ENCODE peak calls at places on chromosomes 3 and 15, in five cellular contexts. Z is activated naive CD4-positive, alpha-beta T cell; F is effector memory CD4-positive, alpha-beta T cell; J is body of pancreas; W is NCI-H69. I is an unnamed sample.

GRCh38 chr15:94910166-94910565 is 678.8 kb downstream of the MCTP2 start:
- DNase-seq in Z (no peak), F (no peak), J (no peak), W (no peak), I (no peak)

GRCh38 chr3:101070260-101071121 is 77.3 kb upstream of the ABI3BP start:
- DNase-seq in Z (peak; percentile 18), F (no peak), J (peak; percentile 74), W (peak; percentile 35), I (peak; percentile 15)

GRCh38 chr15:39099524-39099923 is 481.4 kb upstream of the THBS1 start:
- DNase-seq in Z (no peak), F (no peak), J (no peak), W (no peak), I (no peak)

GRCh38 chr3:36774072-36774471 is 9.7 kb upstream of the DCLK3 start:
- DNase-seq in Z (no peak), F (no peak), J (no peak), W (no peak), I (no peak)

GRCh38 chr3:136713961-136714514 is 38.1 kb downstream of the STAG1 start:
- DNase-seq in Z (no peak), F (no peak), J (no peak), W (no peak), I (no peak)

GRCh38 chr3:192929755-192930491 is 12.3 kb upstream of the MB21D2 start:
- DNase-seq in Z (no peak), F (no peak), J (no peak), W (no peak), I (no peak)

GRCh38 chr15:35206060-35206675 is 121.1 kb upstream of the NANOGP8 start:
- DNase-seq in Z (no peak), F (no peak), J (no peak), W (no peak), I (no peak)

GRCh38 chr15:100078511-100079220 is 263.1 kb downstream of the ADAMTS17 start:
- DNase-seq in Z (no peak), F (no peak), J (no peak), W (no peak), I (no peak)

GRCh38 chr3:170718848-170719247 is 133.0 kb upstream of the SLC7A14 start:
- DNase-seq in Z (no peak), F (no peak), J (no peak), W (no peak), I (no peak)

GRCh38 chr3:149277338-149277813 is 55.7 kb upstream of the CP start:
- DNase-seq in Z (no peak), F (no peak), J (no peak), W (peak; percentile 33), I (peak; percentile 27)

GRCh38 chr3:57382933-57383332 is 90.4 kb upstream of the ASB14 start:
- DNase-seq in Z (no peak), F (no peak), J (no peak), W (no peak), I (no peak)

GRCh38 chr3:184154909-184155643 is at the start of gene DVL3:
- DNase-seq in Z (no peak), F (peak; percentile 27), J (peak; percentile 73), W (peak; percentile 88), I (peak; percentile 94)

GRCh38 chr3:140910860-140911259 is 30.8 kb upstream of the SLC25A36 start:
- DNase-seq in Z (no peak), F (no peak), J (no peak), W (peak; percentile 62), I (no peak)

GRCh38 chr3:182937293-182938051 is 42.9 kb downstream of the DCUN1D1 start:
- DNase-seq in Z (no peak), F (no peak), J (no peak), W (no peak), I (no peak)

GRCh38 chr3:43659250-43659880 is 31.4 kb upstream of the ABHD5 start:
- DNase-seq in Z (no peak), F (no peak), J (no peak), W (no peak), I (no peak)

GRCh38 chr3:123096701-123097100 is 29.9 kb downstream of the PDIA5 start:
- DNase-seq in Z (no peak), F (no peak), J (peak; percentile 63), W (no peak), I (no peak)

GRCh38 chr3:175002732-175003143 is 143.6 kb downstream of the NAALADL2 start:
- DNase-seq in Z (no peak), F (no peak), J (no peak), W (no peak), I (no peak)

GRCh38 chr3:46285931-46286330 is 43.7 kb downstream of the CCR3 start:
- DNase-seq in Z (no peak), F (no peak), J (no peak), W (no peak), I (no peak)

GRCh38 chr3:128343287-128344045 is 123.2 kb downstream of the DNAJB8 start:
- DNase-seq in Z (no peak), F (no peak), J (peak; percentile 91), W (peak; percentile 88), I (no peak)

GRCh38 chr15:45333550-45333949 is 44.8 kb downstream of the GATM start:
- DNase-seq in Z (no peak), F (no peak), J (peak; percentile 56), W (peak; percentile 61), I (no peak)

GRCh38 chr15:60804551-60804950 is 325.6 kb upstream of the ICE2 start:
- DNase-seq in Z (no peak), F (no peak), J (no peak), W (no peak), I (no peak)

GRCh38 chr3:13852638-13853009 is 27.2 kb downstream of the WNT7A start:
- DNase-seq in Z (no peak), F (no peak), J (no peak), W (no peak), I (no peak)

GRCh38 chr3:166283856-166284255 is 446.6 kb upstream of the BCHE start:
- DNase-seq in Z (no peak), F (no peak), J (no peak), W (no peak), I (no peak)

GRCh38 chr3:108500728-108501127 is 9.7 kb downstream of the MYH15 start:
- DNase-seq in Z (no peak), F (no peak), J (no peak), W (no peak), I (no peak)

GRCh38 chr15:64808785-64809453 is 16.5 kb downstream of the PIF1 start:
- DNase-seq in Z (no peak), F (no peak), J (no peak), W (peak; percentile 28), I (no peak)